ENCODE peak calls at places on chromosomes 4 and X, in six cellular contexts. O, P, G, V, Q and J are unnamed samples.

GRCh38 chr4:140621161-140621560 is 52.4 kb upstream of the UCP1 start:
- DNase-seq in O (no peak), P (no peak), G (no peak), V (no peak), Q (no peak), J (no peak)

GRCh38 chr4:140579278-140579677 is 10.5 kb upstream of the UCP1 start:
- DNase-seq in O (no peak), P (no peak), G (no peak), V (no peak), Q (no peak), J (no peak)

GRCh38 chr4:61408163-61408562 is 208.0 kb downstream of the ADGRL3 start:
- DNase-seq in O (no peak), P (no peak), G (no peak), V (no peak), Q (no peak), J (no peak)

GRCh38 chrX:136666088-136666487 is 18.1 kb downstream of the CD40LG start:
- DNase-seq in O (no peak), P (no peak), G (no peak), V (no peak), Q (no peak), J (no peak)

GRCh38 chrX:123771449-123772064 is 38.7 kb upstream of the THOC2 start:
- DNase-seq in O (peak; percentile 37), P (no peak), G (no peak), V (no peak), Q (no peak), J (no peak)

GRCh38 chr4:76687730-76688441 is 210.1 kb downstream of the SOWAHB start:
- DNase-seq in O (no peak), P (peak; percentile 44), G (no peak), V (no peak), Q (no peak), J (no peak)

GRCh38 chrX:57119416-57119815 is 1.9 kb downstream of the SPIN2B start:
- DNase-seq in O (no peak), P (no peak), G (no peak), V (no peak), Q (no peak), J (no peak)

GRCh38 chr4:140884431-140885058 is 128.4 kb upstream of the TBC1D9 start:
- DNase-seq in O (peak; percentile 63), P (peak; percentile 44), G (peak; percentile 42), V (peak; percentile 13), Q (peak; percentile 9), J (peak; percentile 34)

GRCh38 chr4:187046471-187046870 is 322.8 kb upstream of the FAT1 start:
- DNase-seq in O (no peak), P (no peak), G (no peak), V (no peak), Q (no peak), J (no peak)

GRCh38 chr4:187235456-187236170 is 512.0 kb upstream of the FAT1 start:
- DNase-seq in O (no peak), P (no peak), G (no peak), V (no peak), Q (no peak), J (no peak)

GRCh38 chr4:5524900-5525299 is 183.5 kb downstream of the EVC2 start:
- DNase-seq in O (no peak), P (no peak), G (no peak), V (no peak), Q (no peak), J (no peak)

DNA sequence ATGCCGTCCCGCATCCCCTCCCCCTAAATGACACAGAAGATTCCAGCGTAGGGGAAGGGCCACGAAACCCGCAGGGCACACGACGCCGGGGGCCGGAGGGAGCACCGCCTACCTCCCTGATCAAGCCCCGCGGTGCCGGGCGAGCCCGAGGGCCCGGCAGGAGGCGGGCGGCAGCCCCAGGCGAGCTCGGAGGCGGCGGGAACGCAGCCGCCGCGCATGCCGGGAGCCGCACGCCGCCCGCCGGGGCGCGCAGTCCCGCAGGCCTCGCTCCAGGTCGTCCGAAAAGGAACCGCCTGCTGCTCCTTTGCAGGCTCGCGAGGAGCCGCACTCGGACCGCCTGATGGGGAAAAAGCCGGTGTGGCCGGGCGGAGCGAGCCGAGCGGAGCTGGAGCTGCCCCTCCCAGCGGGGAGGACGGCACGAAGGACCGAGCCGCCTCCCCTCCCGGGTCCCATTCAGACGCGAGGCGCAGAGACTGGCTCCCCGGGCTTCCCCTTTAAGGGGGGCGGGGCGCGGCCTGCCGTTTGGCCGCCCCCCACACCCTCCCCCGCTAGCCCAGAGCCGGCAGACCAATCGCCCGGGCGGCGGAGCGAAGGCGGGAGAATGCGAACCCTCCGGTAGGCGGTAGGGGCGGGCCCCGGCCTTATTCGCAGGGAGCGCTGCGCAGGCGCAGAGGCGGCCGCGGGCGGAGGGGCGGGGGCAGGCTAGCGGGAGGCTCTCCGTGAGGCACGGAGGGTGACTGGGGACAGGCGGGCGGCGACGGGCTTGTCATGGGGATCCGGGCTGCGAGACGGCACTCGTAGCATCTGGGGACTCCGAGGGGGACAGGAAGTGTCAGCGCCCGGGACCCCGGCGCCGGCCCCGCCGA is 561 bp upstream of the ING2 start:
- DNase-seq in O (peak; percentile 93), P (peak; percentile 95), G (peak; percentile 75), V (peak; percentile 91), Q (peak; percentile 80), J (peak; percentile 81)
- TF ChIP-seq POLR2A in O (peak; percentile 65), P (peak; percentile 81), G (peak; percentile 68), V (peak; percentile 83), Q (peak; percentile 83), J (peak; percentile 88)

GRCh38 chr4:85408326-85408725 is 66.6 kb upstream of the ARHGAP24 start:
- DNase-seq in O (no peak), P (no peak), G (no peak), V (no peak), Q (no peak), J (no peak)

GRCh38 chr4:85407546-85407945 is 67.4 kb upstream of the ARHGAP24 start:
- DNase-seq in O (no peak), P (no peak), G (no peak), V (no peak), Q (no peak), J (no peak)

GRCh38 chr4:85406185-85406584 is 68.8 kb upstream of the ARHGAP24 start:
- DNase-seq in O (no peak), P (no peak), G (no peak), V (no peak), Q (no peak), J (no peak)

GRCh38 chr4:85411386-85411785 is 63.6 kb upstream of the ARHGAP24 start:
- DNase-seq in O (no peak), P (no peak), G (no peak), V (no peak), Q (no peak), J (no peak)

DNA sequence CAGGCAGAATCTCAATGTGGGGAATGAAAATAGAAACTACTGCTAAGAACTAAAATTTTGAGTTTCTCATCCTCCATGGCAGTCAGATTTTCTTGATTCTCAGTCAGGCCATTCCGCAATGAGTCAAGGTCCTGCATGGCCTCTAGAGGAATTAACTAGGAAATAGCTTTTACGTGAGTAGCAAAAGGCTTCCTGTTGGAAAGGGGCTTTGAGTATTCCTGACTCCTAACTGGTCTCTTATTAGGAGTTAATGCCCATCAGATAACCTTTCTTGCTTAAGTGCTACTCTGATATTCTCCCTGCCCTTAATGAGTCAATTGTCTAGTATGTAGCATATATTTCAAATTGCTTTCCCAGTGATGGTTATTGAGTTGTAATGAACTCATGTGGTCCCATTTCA is 65.7 kb upstream of the ARHGAP24 start:
- DNase-seq in O (no peak), P (no peak), G (no peak), V (no peak), Q (no peak), J (no peak)
- TF ChIP-seq POLR2AphosphoS5 in O (no peak), P (no peak), G (no peak), V (no peak), Q (no peak), J (no peak)

DNA sequence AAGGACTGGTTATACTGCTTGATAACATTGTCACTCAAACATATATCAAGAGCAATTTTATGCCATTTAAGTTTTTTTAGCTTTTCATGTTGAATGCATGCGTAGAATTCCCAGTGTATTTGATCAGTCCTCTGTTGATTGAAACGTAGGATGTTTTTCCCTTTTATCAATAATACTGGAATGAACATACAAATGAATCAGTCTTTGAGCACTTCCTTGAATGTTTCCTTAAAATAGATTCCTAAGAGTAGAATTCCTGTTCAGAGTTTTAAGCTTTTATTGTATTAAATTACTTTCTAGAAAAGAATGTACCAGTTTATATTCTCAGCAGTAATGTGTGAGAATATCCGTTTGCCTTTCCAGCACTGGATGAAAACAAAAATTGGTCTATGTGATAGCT is 37.8 kb downstream of the ADD1 start:
- DNase-seq in O (no peak), P (no peak), G (no peak), V (no peak), Q (no peak), J (no peak)
- TF ChIP-seq TAF1 in O (no peak), P (no peak), G (no peak), V (no peak), Q (no peak), J (no peak)

GRCh38 chrX:49160908-49161307 is 1.6 kb upstream of the MAGIX start:
- DNase-seq in O (no peak), P (no peak), G (no peak), V (no peak), Q (no peak), J (no peak)

GRCh38 chrX:49153467-49153866 is 9.1 kb upstream of the MAGIX start:
- DNase-seq in O (no peak), P (no peak), G (no peak), V (no peak), Q (no peak), J (no peak)

GRCh38 chrX:49157194-49157593 is 5.4 kb upstream of the MAGIX start:
- DNase-seq in O (no peak), P (no peak), G (no peak), V (no peak), Q (no peak), J (no peak)

GRCh38 chrX:49155243-49155899 is 7.2 kb upstream of the MAGIX start:
- DNase-seq in O (no peak), P (peak; percentile 79), G (no peak), V (no peak), Q (no peak), J (no peak)

DNA sequence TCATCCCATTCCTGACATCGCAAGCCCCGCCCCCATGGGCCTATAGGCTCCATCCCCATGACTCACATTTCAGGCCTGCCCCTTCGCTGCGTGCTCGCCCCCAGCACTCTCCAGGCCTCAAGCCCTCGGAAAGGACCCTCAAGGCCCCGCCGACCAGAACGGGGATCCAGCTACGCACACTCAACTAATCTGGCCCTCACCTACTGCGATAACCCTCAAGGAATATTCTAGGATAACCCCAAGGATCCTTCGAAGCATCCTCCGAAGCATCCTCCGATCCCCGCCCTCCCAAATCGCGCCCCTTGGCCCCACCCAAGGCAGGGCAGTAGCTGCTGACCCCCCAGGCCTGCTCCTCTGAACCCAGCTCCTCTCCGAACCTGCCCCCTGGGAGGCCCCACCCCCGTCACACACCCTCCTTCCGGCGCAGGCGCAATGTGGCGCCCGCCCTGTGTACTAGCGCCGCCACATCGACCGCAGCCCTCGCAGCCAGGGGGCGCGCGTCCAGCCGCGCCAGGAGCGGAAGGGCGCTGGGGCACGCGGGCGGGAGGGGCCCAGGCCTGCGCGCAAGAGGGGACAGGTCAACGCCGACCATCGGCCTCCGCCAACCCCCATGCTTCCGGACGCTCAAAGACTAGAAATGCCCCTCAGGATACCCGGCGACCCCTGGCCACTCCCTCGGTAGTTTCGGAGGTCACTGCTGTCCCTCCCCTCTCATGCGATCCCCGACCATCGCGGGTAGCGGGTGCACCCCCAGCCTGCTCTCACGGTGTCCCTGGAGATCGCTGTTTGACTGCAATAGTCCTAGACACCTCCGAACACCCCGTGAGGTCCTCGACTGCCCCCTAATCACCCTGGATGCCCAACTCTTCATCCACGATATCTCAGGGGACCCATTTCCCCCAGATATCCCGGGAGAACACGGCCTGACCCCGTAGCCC is 6.4 kb upstream of the MAGIX start:
- DNase-seq in O (no peak), P (peak; percentile 92), G (peak; percentile 70), V (no peak), Q (no peak), J (peak; percentile 78)
- TF ChIP-seq POLR2A in O (no peak), P (peak; percentile 75), G (no peak), V (peak; percentile 46), Q (peak; percentile 75), J (peak; percentile 26)